ENCODE peak calls at places on chromosome 3, in eight cellular contexts. One of them, this sample, is unnamed.

GRCh38 chr3:138195491-138195890 is 8.4 kb downstream of the ARMC8 start:
- DNase-seq in keratinocyte: no peak
- DNase-seq in heart left ventricle: no peak
- DNase-seq in GM23338: no peak
- DNase-seq in A549: no peak
- DNase-seq in GM23248: no peak
- DNase-seq in endothelial cell of umbilical vein: no peak
- DNase-seq in tibial artery: no peak
- DNase-seq in this sample: no peak

GRCh38 chr3:111236833-111237713 is 165.5 kb downstream of the NECTIN3 start:
- DNase-seq in GM23248: peak; percentile 79
- DNase-seq in GM23338: no peak
- DNase-seq in endothelial cell of umbilical vein: no peak
- DNase-seq in tibial artery: no peak
- DNase-seq in keratinocyte: no peak
- DNase-seq in heart left ventricle: no peak
- DNase-seq in A549: no peak
- DNase-seq in this sample: no peak

GRCh38 chr3:100634493-100635272 is 25.3 kb downstream of the ADGRG7 start:
- DNase-seq in heart left ventricle: no peak
- DNase-seq in A549: no peak
- DNase-seq in endothelial cell of umbilical vein: peak; percentile 40
- DNase-seq in GM23248: peak; percentile 24
- DNase-seq in GM23338: peak; percentile 18
- DNase-seq in tibial artery: no peak
- DNase-seq in keratinocyte: no peak
- DNase-seq in this sample: no peak

GRCh38 chr3:197216914-197217313 is 81.5 kb downstream of the DLG1 start:
- DNase-seq in GM23248: peak; percentile 65
- DNase-seq in endothelial cell of umbilical vein: no peak
- DNase-seq in A549: no peak
- DNase-seq in tibial artery: no peak
- DNase-seq in heart left ventricle: no peak
- DNase-seq in keratinocyte: no peak
- DNase-seq in GM23338: no peak
- DNase-seq in this sample: no peak

GRCh38 chr3:173892547-173892946 is 495.0 kb downstream of the NLGN1 start:
- DNase-seq in A549: no peak
- DNase-seq in keratinocyte: peak; percentile 11
- DNase-seq in GM23248: peak; percentile 58
- DNase-seq in tibial artery: no peak
- DNase-seq in endothelial cell of umbilical vein: peak; percentile 61
- DNase-seq in heart left ventricle: no peak
- DNase-seq in GM23338: no peak
- DNase-seq in this sample: no peak

GRCh38 chr3:78275420-78275852 is 1235.5 kb downstream of the ROBO2 start:
- DNase-seq in endothelial cell of umbilical vein: no peak
- DNase-seq in heart left ventricle: no peak
- DNase-seq in GM23338: no peak
- DNase-seq in keratinocyte: no peak
- DNase-seq in A549: no peak
- DNase-seq in tibial artery: no peak
- DNase-seq in GM23248: no peak
- DNase-seq in this sample: no peak

GRCh38 chr3:29279830-29280229 is 1.0 kb upstream of the RBMS3 start:
- DNase-seq in GM23338: no peak
- DNase-seq in tibial artery: peak; percentile 71
- DNase-seq in GM23248: peak; percentile 79
- DNase-seq in endothelial cell of umbilical vein: peak; percentile 26
- DNase-seq in keratinocyte: no peak
- DNase-seq in heart left ventricle: no peak
- DNase-seq in A549: no peak
- DNase-seq in this sample: peak; percentile 62

GRCh38 chr3:142117052-142117451 is 32.3 kb downstream of the TFDP2 start:
- DNase-seq in GM23248: no peak
- DNase-seq in tibial artery: no peak
- DNase-seq in keratinocyte: no peak
- DNase-seq in GM23338: no peak
- DNase-seq in endothelial cell of umbilical vein: no peak
- DNase-seq in A549: no peak
- DNase-seq in heart left ventricle: no peak
- DNase-seq in this sample: no peak

GRCh38 chr3:16741103-16741758 is 136.0 kb upstream of the DAZL start:
- DNase-seq in tibial artery: no peak
- DNase-seq in keratinocyte: no peak
- DNase-seq in heart left ventricle: no peak
- DNase-seq in endothelial cell of umbilical vein: no peak
- DNase-seq in GM23338: no peak
- DNase-seq in A549: no peak
- DNase-seq in GM23248: peak; percentile 92
- DNase-seq in this sample: no peak

GRCh38 chr3:177201707-177202397 is 4.6 kb upstream of the TBL1XR1 start:
- DNase-seq in heart left ventricle: no peak
- DNase-seq in A549: no peak
- DNase-seq in endothelial cell of umbilical vein: no peak
- DNase-seq in keratinocyte: peak; percentile 83
- DNase-seq in GM23248: no peak
- DNase-seq in tibial artery: no peak
- DNase-seq in GM23338: no peak
- DNase-seq in this sample: no peak

GRCh38 chr3:46065294-46065705 is 38.0 kb upstream of the XCR1 start:
- DNase-seq in heart left ventricle: no peak
- DNase-seq in tibial artery: no peak
- DNase-seq in GM23248: no peak
- DNase-seq in A549: no peak
- DNase-seq in GM23338: no peak
- DNase-seq in keratinocyte: no peak
- DNase-seq in endothelial cell of umbilical vein: no peak
- DNase-seq in this sample: no peak

GRCh38 chr3:169232863-169233262 is 430.6 kb downstream of the MECOM start:
- DNase-seq in tibial artery: no peak
- DNase-seq in keratinocyte: no peak
- DNase-seq in A549: no peak
- DNase-seq in GM23338: no peak
- DNase-seq in endothelial cell of umbilical vein: peak; percentile 92
- DNase-seq in GM23248: peak; percentile 44
- DNase-seq in heart left ventricle: no peak
- DNase-seq in this sample: no peak

GRCh38 chr3:172071780-172072179 is 32.4 kb downstream of the FNDC3B start:
- DNase-seq in GM23338: no peak
- DNase-seq in tibial artery: no peak
- DNase-seq in A549: no peak
- DNase-seq in heart left ventricle: no peak
- DNase-seq in GM23248: no peak
- DNase-seq in endothelial cell of umbilical vein: no peak
- DNase-seq in keratinocyte: no peak
- DNase-seq in this sample: no peak

GRCh38 chr3:172069473-172069872 is 30.1 kb downstream of the FNDC3B start:
- DNase-seq in A549: no peak
- DNase-seq in keratinocyte: no peak
- DNase-seq in endothelial cell of umbilical vein: no peak
- DNase-seq in GM23338: peak; percentile 45
- DNase-seq in heart left ventricle: no peak
- DNase-seq in GM23248: no peak
- DNase-seq in tibial artery: no peak
- DNase-seq in this sample: no peak

GRCh38 chr3:172068977-172069376 is 29.6 kb downstream of the FNDC3B start:
- DNase-seq in GM23248: no peak
- DNase-seq in heart left ventricle: no peak
- DNase-seq in GM23338: no peak
- DNase-seq in A549: no peak
- DNase-seq in keratinocyte: no peak
- DNase-seq in endothelial cell of umbilical vein: no peak
- DNase-seq in tibial artery: no peak
- DNase-seq in this sample: no peak

GRCh38 chr3:172070799-172071198 is 31.4 kb downstream of the FNDC3B start:
- DNase-seq in keratinocyte: no peak
- DNase-seq in endothelial cell of umbilical vein: no peak
- DNase-seq in A549: no peak
- DNase-seq in tibial artery: no peak
- DNase-seq in heart left ventricle: no peak
- DNase-seq in GM23248: no peak
- DNase-seq in GM23338: no peak
- DNase-seq in this sample: no peak

GRCh38 chr3:172070269-172070668 is 30.9 kb downstream of the FNDC3B start:
- DNase-seq in tibial artery: no peak
- DNase-seq in GM23248: no peak
- DNase-seq in endothelial cell of umbilical vein: no peak
- DNase-seq in A549: no peak
- DNase-seq in heart left ventricle: no peak
- DNase-seq in GM23338: no peak
- DNase-seq in keratinocyte: no peak
- DNase-seq in this sample: no peak
- H3K4me1 ChIP-seq in tibial artery: peaks cover 99% of the 10 kb centered on the region
- H3K4me1 ChIP-seq in GM23248: peaks cover 71% of the 10 kb centered on the region
- H3K4me1 ChIP-seq in endothelial cell of umbilical vein: peaks cover 44% of the 10 kb centered on the region
- H3K4me1 ChIP-seq in A549: peaks cover 91% of the 10 kb centered on the region
- H3K4me1 ChIP-seq in heart left ventricle: peaks cover 94% of the 10 kb centered on the region
- H3K4me1 ChIP-seq in GM23338: peaks cover 71% of the 10 kb centered on the region
- H3K4me1 ChIP-seq in keratinocyte: no peaks in the 10 kb centered on the region
- H3K4me1 ChIP-seq in this sample: peaks cover 27% of the 10 kb centered on the region

GRCh38 chr3:15269091-15269989 is 63.0 kb downstream of the SH3BP5 start:
- DNase-seq in heart left ventricle: peak; percentile 92
- DNase-seq in GM23248: peak; percentile 99
- DNase-seq in keratinocyte: peak; percentile 88
- DNase-seq in tibial artery: peak; percentile 93
- DNase-seq in A549: peak; percentile 98
- DNase-seq in endothelial cell of umbilical vein: peak; percentile 94
- DNase-seq in GM23338: no peak
- DNase-seq in this sample: peak; percentile 49

GRCh38 chr3:15272431-15273196 is 59.8 kb downstream of the SH3BP5 start:
- DNase-seq in heart left ventricle: no peak
- DNase-seq in A549: no peak
- DNase-seq in GM23338: peak; percentile 47
- DNase-seq in keratinocyte: no peak
- DNase-seq in GM23248: no peak
- DNase-seq in endothelial cell of umbilical vein: no peak
- DNase-seq in tibial artery: no peak
- DNase-seq in this sample: peak; percentile 13

GRCh38 chr3:15271030-15271429 is 61.4 kb downstream of the SH3BP5 start:
- DNase-seq in GM23248: no peak
- DNase-seq in A549: no peak
- DNase-seq in endothelial cell of umbilical vein: no peak
- DNase-seq in heart left ventricle: no peak
- DNase-seq in keratinocyte: no peak
- DNase-seq in GM23338: no peak
- DNase-seq in tibial artery: no peak
- DNase-seq in this sample: peak; percentile 6

GRCh38 chr3:15273214-15273613 is 59.2 kb downstream of the SH3BP5 start:
- DNase-seq in tibial artery: no peak
- DNase-seq in GM23248: no peak
- DNase-seq in heart left ventricle: no peak
- DNase-seq in GM23338: no peak
- DNase-seq in endothelial cell of umbilical vein: no peak
- DNase-seq in A549: no peak
- DNase-seq in keratinocyte: no peak
- DNase-seq in this sample: no peak

DNA sequence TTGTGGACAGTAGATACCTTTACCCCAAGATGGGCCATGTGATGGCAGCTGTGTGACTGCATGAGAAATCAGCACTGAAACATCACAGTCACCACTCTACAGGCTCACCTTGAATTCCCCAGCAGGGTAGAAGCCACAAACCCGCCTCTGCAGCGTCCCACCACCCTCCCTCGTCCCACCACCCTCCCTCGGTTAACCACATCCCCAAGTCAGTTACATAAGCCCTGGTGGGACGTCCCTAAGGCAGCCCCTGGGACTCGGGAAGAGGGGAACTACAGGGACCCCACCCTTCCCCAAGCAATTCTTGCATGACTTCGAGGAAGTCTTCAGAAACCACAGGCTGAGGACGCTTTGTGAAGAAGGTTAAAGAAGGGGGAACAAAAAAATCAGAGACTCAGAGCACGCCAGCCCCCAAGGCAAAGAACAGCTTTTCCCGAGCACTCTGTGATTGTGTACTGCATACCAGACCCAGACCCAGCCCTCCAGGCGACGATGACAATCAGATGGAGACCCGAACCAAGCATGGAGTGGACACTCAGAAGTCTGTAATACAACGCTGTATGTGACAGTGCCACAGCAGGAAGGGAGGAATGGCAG is 60.5 kb downstream of the SH3BP5 start:
- DNase-seq in endothelial cell of umbilical vein: no peak
- DNase-seq in tibial artery: peak; percentile 80
- DNase-seq in keratinocyte: no peak
- DNase-seq in GM23248: no peak
- DNase-seq in GM23338: no peak
- DNase-seq in heart left ventricle: no peak
- DNase-seq in A549: no peak
- DNase-seq in this sample: peak; percentile 32
- H3K27ac ChIP-seq in endothelial cell of umbilical vein: no peak overlapping the region
- H3K27ac ChIP-seq in tibial artery: peak overlapping the region; percentile 9
- H3K27ac ChIP-seq in keratinocyte: no peak overlapping the region
- H3K27ac ChIP-seq in GM23248: no peak overlapping the region
- H3K27ac ChIP-seq in GM23338: no peak overlapping the region
- H3K27ac ChIP-seq in heart left ventricle: no peak overlapping the region
- H3K27ac ChIP-seq in A549: no peak overlapping the region
- H3K27ac ChIP-seq in this sample: no peak overlapping the region

DNA sequence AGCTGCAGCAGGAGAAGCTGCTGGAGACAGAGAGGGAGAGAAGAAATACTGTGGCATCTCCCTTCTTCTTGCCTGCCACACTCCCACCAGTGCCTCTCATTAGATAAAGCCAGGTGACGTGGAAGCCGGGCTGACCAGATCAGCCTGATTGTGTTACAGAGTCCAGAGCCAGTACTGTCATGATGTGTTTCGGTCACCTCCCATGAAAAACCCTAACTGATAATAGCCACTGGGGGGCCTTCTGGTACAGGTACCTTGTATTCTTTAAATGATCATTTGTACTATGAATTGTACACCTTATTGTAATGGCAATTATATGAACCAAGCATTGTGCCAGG is 125.8 kb upstream of the TMEM108 start:
- DNase-seq in tibial artery: no peak
- DNase-seq in heart left ventricle: no peak
- DNase-seq in endothelial cell of umbilical vein: no peak
- DNase-seq in keratinocyte: no peak
- DNase-seq in GM23248: no peak
- DNase-seq in A549: no peak
- DNase-seq in GM23338: no peak
- DNase-seq in this sample: no peak
- H3K4me3 ChIP-seq in tibial artery: no peak overlapping the region
- H3K4me3 ChIP-seq in heart left ventricle: no peak overlapping the region
- H3K4me3 ChIP-seq in endothelial cell of umbilical vein: no peak overlapping the region
- H3K4me3 ChIP-seq in keratinocyte: no peak overlapping the region
- H3K4me3 ChIP-seq in GM23248: no peak overlapping the region
- H3K4me3 ChIP-seq in A549: no peak overlapping the region
- H3K4me3 ChIP-seq in GM23338: no peak overlapping the region
- H3K4me3 ChIP-seq in this sample: no peak overlapping the region

DNA sequence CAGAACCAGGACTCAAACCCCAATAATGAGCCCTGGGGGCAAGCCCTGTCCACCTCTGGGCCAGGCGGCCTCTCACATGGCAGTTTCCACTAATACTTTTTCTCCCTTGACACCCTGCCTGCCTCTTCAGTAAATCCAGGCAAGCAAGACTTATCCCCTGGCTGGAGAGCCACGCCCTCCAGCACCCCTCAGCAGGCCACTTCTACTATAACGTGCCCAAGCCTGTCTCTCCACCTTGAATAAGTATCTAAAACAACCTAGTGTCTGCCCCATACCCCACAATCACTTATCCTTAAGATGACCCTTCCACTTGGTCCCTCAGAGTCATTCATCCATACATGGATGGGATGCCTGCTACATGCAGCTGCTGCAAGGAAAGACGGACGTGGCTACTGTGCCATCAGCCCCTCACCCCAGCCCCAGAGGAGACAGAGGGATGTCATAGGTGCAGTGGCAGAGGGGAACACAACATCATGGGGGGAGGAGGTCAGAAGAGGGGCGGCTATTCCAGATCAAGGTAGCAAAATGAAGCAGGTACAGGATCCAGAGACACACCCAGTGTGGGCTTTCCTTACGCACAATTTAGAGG is 63.4 kb downstream of the LRIG1 start:
- DNase-seq in GM23338: no peak
- DNase-seq in endothelial cell of umbilical vein: no peak
- DNase-seq in heart left ventricle: no peak
- DNase-seq in keratinocyte: no peak
- DNase-seq in tibial artery: peak; percentile 50
- DNase-seq in A549: no peak
- DNase-seq in GM23248: no peak
- DNase-seq in this sample: no peak
- H3K4me1 ChIP-seq in GM23338: peaks cover 58% of the 10 kb centered on the region
- H3K4me1 ChIP-seq in endothelial cell of umbilical vein: peaks cover 21% of the 10 kb centered on the region
- H3K4me1 ChIP-seq in heart left ventricle: peaks cover 90% of the 10 kb centered on the region
- H3K4me1 ChIP-seq in keratinocyte: peaks cover 52% of the 10 kb centered on the region
- H3K4me1 ChIP-seq in tibial artery: peaks cover 67% of the 10 kb centered on the region
- H3K4me1 ChIP-seq in A549: peaks cover 3% of the 10 kb centered on the region
- H3K4me1 ChIP-seq in GM23248: peaks cover 21% of the 10 kb centered on the region
- H3K4me1 ChIP-seq in this sample: peaks cover 6% of the 10 kb centered on the region